ENCODE peak calls at places on chromosomes 7 and 10, in eight cellular contexts. D is thoracic aorta; L is CD8-positive, alpha-beta T cell; Y is neural crest cell; B is nephron progenitor cell; M is HCT116; W is endodermal cell; C is bronchial epithelial cell. G is an unnamed sample.
A peak's percentile ranks its signal among the peaks of the same experiment; 100 is the strongest.

GRCh38 chr7:17680026-17680425 is 260.3 kb downstream of the SNX13 start:
- DNase-seq in D (no peak), L (no peak), Y (no peak), B (no peak), M (no peak), W (peak; percentile 72), C (peak; percentile 96), G (no peak)

GRCh38 chr10:71368639-71369038 is 28.1 kb upstream of the CDH23 start:
- DNase-seq in D (no peak), L (no peak), Y (no peak), B (no peak), M (no peak), W (no peak), C (no peak), G (no peak)

GRCh38 chr7:33339074-33339805 is 209.9 kb downstream of the BBS9 start:
- DNase-seq in D (no peak), L (no peak), Y (no peak), B (no peak), M (no peak), W (no peak), C (peak; percentile 7), G (no peak)

GRCh38 chr10:114635101-114635500 is 23.0 kb downstream of the ABLIM1 start:
- DNase-seq in D (no peak), L (no peak), Y (no peak), B (no peak), M (no peak), W (no peak), C (no peak), G (no peak)

GRCh38 chr10:89516149-89516832 is 19.1 kb downstream of the SLC16A12 start:
- DNase-seq in D (no peak), L (no peak), Y (no peak), B (no peak), M (no peak), W (no peak), C (peak; percentile 89), G (no peak)

GRCh38 chr10:132671171-132672154 is 114.5 kb downstream of the NKX6-2 start:
- DNase-seq in D (no peak), L (no peak), Y (no peak), B (no peak), M (no peak), W (peak; percentile 60), C (peak; percentile 23), G (no peak)

GRCh38 chr10:3220853-3221252 is 48.3 kb upstream of the PITRM1 start:
- DNase-seq in D (no peak), L (no peak), Y (no peak), B (no peak), M (no peak), W (no peak), C (peak; percentile 70), G (no peak)

GRCh38 chr10:120732067-120732466 is 119.1 kb upstream of the WDR11 start:
- DNase-seq in D (no peak), L (no peak), Y (no peak), B (no peak), M (peak; percentile 32), W (no peak), C (peak; percentile 95), G (no peak)

GRCh38 chr10:26890956-26891355 is 30.2 kb upstream of the ABI1 start:
- DNase-seq in D (no peak), L (no peak), Y (peak; percentile 61), B (peak; percentile 55), M (peak; percentile 62), W (peak; percentile 89), C (peak; percentile 55), G (peak; percentile 71)

GRCh38 chr7:35727571-35727970 is 32.6 kb upstream of the HERPUD2 start:
- DNase-seq in D (no peak), L (no peak), Y (no peak), B (no peak), M (no peak), W (no peak), C (peak; percentile 67), G (no peak)
- TF ChIP-seq CTCF in D (no peak), L (no peak), Y (no peak), B (no peak), M (no peak), W (no peak), C (no peak), G (no peak)

DNA sequence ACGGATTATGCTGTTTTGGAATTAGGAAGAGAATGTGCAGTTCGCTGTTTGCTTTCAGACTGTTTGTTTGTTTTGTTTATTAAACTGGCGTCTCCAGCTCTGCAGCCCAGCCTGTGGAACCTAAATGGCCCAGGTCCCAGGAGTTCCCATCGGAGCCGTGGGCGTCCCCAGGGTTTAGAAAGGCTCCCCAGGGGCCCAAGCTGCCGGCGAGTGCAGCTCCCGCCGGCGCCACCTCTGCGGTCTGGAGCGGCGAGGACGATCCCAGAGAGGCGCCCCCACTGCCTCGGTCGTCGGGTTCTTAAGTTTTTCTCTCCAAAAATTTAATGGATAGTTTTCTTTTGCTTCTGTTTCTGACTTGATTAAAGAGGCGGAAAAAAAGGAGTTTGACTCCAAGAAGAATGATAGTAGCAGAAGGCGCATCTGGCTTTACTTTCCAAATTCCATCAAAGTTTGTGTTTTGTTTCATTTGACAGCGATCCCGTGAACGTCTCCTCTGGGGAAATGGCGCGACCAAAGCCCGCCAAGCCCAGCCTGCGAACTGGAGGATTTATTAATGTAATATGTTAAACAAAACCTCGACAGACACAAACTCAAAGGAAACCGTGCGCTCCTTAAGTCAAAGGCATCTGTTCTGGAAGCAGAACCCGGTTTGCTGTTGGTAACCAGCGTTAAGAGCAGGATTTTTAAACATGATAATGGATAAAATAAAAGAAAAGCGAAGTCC is 712 bp upstream of the FZD1 start:
- DNase-seq in D (no peak), L (no peak), Y (peak; percentile 24), B (peak; percentile 59), M (no peak), W (peak; percentile 71), C (no peak), G (peak; percentile 34)
- TF ChIP-seq CTCF in D (no peak), L (no peak), Y (no peak), B (no peak), M (no peak), W (no peak), C (no peak), G (no peak)

DNA sequence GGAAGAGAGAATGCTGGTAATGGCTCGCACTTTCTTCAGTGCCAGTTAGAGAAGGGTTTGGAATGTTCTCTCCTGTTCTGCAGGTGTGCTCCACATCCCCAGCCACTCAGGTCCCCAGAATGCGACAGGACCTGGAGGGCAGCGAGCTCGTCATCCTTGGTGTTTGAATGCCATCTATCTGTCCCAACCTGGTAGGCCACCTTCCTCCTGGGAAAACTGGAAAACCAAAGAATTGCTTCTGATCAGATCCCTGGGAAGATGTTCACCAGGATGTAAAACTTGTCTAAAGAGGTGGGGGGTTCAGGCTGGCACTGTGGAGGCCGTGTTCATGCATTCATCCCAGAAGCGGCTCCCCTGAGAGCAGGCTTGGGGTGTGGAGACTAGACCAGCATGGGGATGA is 379.5 kb downstream of the GLRX3 start:
- DNase-seq in D (no peak), L (no peak), Y (no peak), B (no peak), M (no peak), W (no peak), C (no peak), G (no peak)
- TF ChIP-seq CTCF in D (no peak), L (no peak), Y (no peak), B (no peak), M (no peak), W (peak; percentile 42), C (no peak), G (no peak)

GRCh38 chr7:25864511-25864910 is 287.5 kb upstream of the NFE2L3 start:
- DNase-seq in D (no peak), L (no peak), Y (no peak), B (no peak), M (no peak), W (no peak), C (no peak), G (no peak)
- TF ChIP-seq CTCF in D (no peak), L (no peak), Y (no peak), B (no peak), M (no peak), W (no peak), C (no peak), G (no peak)

GRCh38 chr7:41459623-41460256 is 243.2 kb downstream of the INHBA start:
- DNase-seq in D (no peak), L (no peak), Y (no peak), B (no peak), M (no peak), W (no peak), C (no peak), G (no peak)
- TF ChIP-seq CTCF in D (no peak), L (no peak), Y (no peak), B (no peak), M (no peak), W (no peak), C (no peak), G (no peak)

DNA sequence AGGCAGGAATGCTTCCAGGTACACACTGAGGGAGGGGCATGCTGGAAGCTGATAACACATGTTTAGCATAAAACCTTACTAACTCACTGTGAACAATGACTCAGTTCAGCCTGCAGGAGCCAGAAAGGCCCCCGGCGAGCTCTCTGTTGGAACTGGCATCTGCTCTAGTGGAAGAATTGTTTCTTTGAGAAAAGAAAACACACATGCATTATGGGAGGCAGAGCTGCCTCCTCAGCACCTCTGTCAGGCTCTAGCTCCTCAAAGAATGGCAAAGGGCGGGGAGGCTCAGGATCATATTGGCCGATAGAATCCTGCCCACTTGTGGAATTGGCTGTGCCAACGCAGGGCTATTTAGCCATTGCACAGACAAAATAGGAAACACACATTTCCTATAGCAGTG is 338.3 kb downstream of the CXCL12 start:
- DNase-seq in D (no peak), L (no peak), Y (peak; percentile 14), B (no peak), M (no peak), W (peak; percentile 55), C (peak; percentile 26), G (no peak)
- TF ChIP-seq CTCF in D (peak; percentile 33), L (no peak), Y (peak; percentile 12), B (no peak), M (no peak), W (peak; percentile 41), C (no peak), G (no peak)

DNA sequence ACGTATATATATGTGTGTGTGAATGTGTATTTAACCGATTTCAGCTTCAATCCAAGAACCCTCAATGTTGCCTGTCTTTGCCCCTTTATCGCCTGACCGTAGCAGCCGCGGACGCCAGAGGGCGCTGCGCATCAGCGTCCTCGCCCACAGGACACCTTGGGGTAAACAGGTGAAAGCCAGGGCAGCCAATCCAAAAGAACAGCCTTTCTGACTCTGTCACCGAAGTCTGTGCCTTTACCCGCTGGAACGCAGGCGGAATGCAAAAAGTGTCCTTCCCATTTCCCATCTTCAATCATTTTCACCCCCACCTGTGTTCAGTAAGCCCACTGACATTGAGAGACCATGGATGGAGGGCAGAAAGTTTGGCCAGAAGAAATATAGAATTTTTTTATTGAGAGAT is 3.6 kb downstream of the NXPH1 start:
- DNase-seq in D (no peak), L (no peak), Y (peak; percentile 55), B (peak; percentile 78), M (peak; percentile 50), W (peak; percentile 95), C (peak; percentile 25), G (peak; percentile 77)
- TF ChIP-seq CTCF in D (no peak), L (no peak), Y (peak; percentile 82), B (peak; percentile 89), M (peak; percentile 96), W (peak; percentile 96), C (peak; percentile 82), G (peak; percentile 80)

GRCh38 chr7:151408839-151409554 is 841 bp downstream of the WDR86 start:
- DNase-seq in D (no peak), L (peak; percentile 67), Y (peak; percentile 27), B (peak; percentile 57), M (no peak), W (peak; percentile 83), C (peak; percentile 20), G (peak; percentile 48)
- TF ChIP-seq CTCF in D (no peak), L (no peak), Y (no peak), B (no peak), M (no peak), W (no peak), C (no peak), G (no peak)